ENCODE peak calls at places on chromosomes 1 and 21, in ten cellular contexts. I is pancreas, K is brain microvascular endothelial cell, G is vagina, U is NB4, O is fibroblast of lung, P is uterus, Z is spleen, T is BJ, C is OCI-LY7. D is an unnamed sample.

GRCh38 chr1:17919525-17920439 is 164.6 kb downstream of the ACTL8 start:
- DNase-seq in I (no peak), K (peak; percentile 57), G (no peak), U (peak; percentile 56), O (peak; percentile 58), P (no peak), Z (peak; percentile 41), T (no peak), C (peak; percentile 23), D (no peak)

GRCh38 chr1:3188150-3188971 is 119.4 kb downstream of the PRDM16 start:
- DNase-seq in I (peak; percentile 77), K (no peak), G (no peak), U (no peak), O (no peak), P (no peak), Z (no peak), T (no peak), C (no peak), D (no peak)

GRCh38 chr21:46079357-46080170 is 18.3 kb upstream of the COL6A2 start:
- DNase-seq in I (no peak), K (peak; percentile 77), G (peak; percentile 84), U (peak; percentile 47), O (peak; percentile 65), P (peak; percentile 71), Z (peak; percentile 56), T (peak; percentile 87), C (no peak), D (peak; percentile 78)

GRCh38 chr1:117067528-117068370 is 7.6 kb downstream of the TTF2 start:
- DNase-seq in I (peak; percentile 58), K (peak; percentile 51), G (no peak), U (peak; percentile 62), O (peak; percentile 73), P (peak; percentile 54), Z (no peak), T (no peak), C (peak; percentile 41), D (no peak)

GRCh38 chr1:228021526-228022030 is 14.8 kb downstream of the WNT3A start:
- DNase-seq in I (no peak), K (no peak), G (no peak), U (no peak), O (peak; percentile 20), P (no peak), Z (peak; percentile 49), T (no peak), C (no peak), D (peak; percentile 44)

GRCh38 chr1:167107456-167107855 is 13.6 kb downstream of the STYXL2 start:
- DNase-seq in I (no peak), K (peak; percentile 54), G (no peak), U (no peak), O (no peak), P (no peak), Z (no peak), T (no peak), C (no peak), D (no peak)

GRCh38 chr1:196608401-196609113 is at the start of gene KCNT2:
- DNase-seq in I (peak; percentile 70), K (peak; percentile 50), G (no peak), U (no peak), O (peak; percentile 71), P (peak; percentile 26), Z (peak; percentile 71), T (no peak), C (no peak), D (peak; percentile 93)

GRCh38 chr1:88867743-88868521 is 23.4 kb downstream of the GTF2B start:
- DNase-seq in I (no peak), K (peak; percentile 3), G (no peak), U (no peak), O (peak; percentile 80), P (no peak), Z (no peak), T (peak; percentile 50), C (no peak), D (no peak)

GRCh38 chr1:22829001-22829989 is 118.7 kb downstream of the EPHB2 start:
- DNase-seq in I (peak; percentile 47), K (no peak), G (no peak), U (no peak), O (no peak), P (no peak), Z (peak; percentile 61), T (no peak), C (no peak), D (no peak)

GRCh38 chr1:61152706-61153105 is 70.3 kb downstream of the NFIA start:
- DNase-seq in I (no peak), K (no peak), G (no peak), U (no peak), O (no peak), P (no peak), Z (no peak), T (no peak), C (no peak), D (no peak)

GRCh38 chr1:109199710-109200109 is 14.0 kb upstream of the SARS1 start:
- DNase-seq in I (no peak), K (no peak), G (no peak), U (no peak), O (no peak), P (no peak), Z (no peak), T (no peak), C (no peak), D (no peak)

GRCh38 chr21:28615276-28615675 is 377.4 kb downstream of the LTN1 start:
- DNase-seq in I (no peak), K (peak; percentile 79), G (no peak), U (no peak), O (peak; percentile 25), P (no peak), Z (no peak), T (peak; percentile 27), C (no peak), D (no peak)

GRCh38 chr1:1630191-1630964 is 1.6 kb upstream of the MMP23B start:
- DNase-seq in I (peak; percentile 81), K (peak; percentile 56), G (no peak), U (no peak), O (peak; percentile 81), P (no peak), Z (peak; percentile 97), T (no peak), C (peak; percentile 96), D (no peak)

GRCh38 chr1:232905324-232906034 is 44.9 kb upstream of the NTPCR start:
- DNase-seq in I (no peak), K (no peak), G (no peak), U (peak; percentile 59), O (peak; percentile 26), P (no peak), Z (no peak), T (no peak), C (no peak), D (no peak)

GRCh38 chr1:61496501-61496900 is 228.4 kb downstream of the TM2D1 start:
- DNase-seq in I (no peak), K (peak; percentile 38), G (no peak), U (no peak), O (no peak), P (no peak), Z (no peak), T (peak; percentile 61), C (no peak), D (no peak)

GRCh38 chr1:203144661-203145060 is 17.1 kb downstream of the ADORA1 start:
- DNase-seq in I (no peak), K (no peak), G (no peak), U (no peak), O (no peak), P (no peak), Z (no peak), T (peak; percentile 10), C (no peak), D (no peak)

GRCh38 chr1:62728963-62729362 is 40.8 kb upstream of the DOCK7 start:
- DNase-seq in I (no peak), K (no peak), G (no peak), U (no peak), O (no peak), P (no peak), Z (no peak), T (no peak), C (no peak), D (no peak)

GRCh38 chr1:43935711-43936427 is 2.3 kb downstream of the ARTN start:
- DNase-seq in I (peak; percentile 84), K (no peak), G (no peak), U (no peak), O (no peak), P (no peak), Z (no peak), T (no peak), C (no peak), D (no peak)

GRCh38 chr1:43936470-43937151 is 3.0 kb downstream of the ARTN start:
- DNase-seq in I (peak; percentile 83), K (no peak), G (no peak), U (peak; percentile 26), O (peak; percentile 21), P (no peak), Z (no peak), T (no peak), C (no peak), D (no peak)

GRCh38 chr1:43938383-43938782 is 4.8 kb downstream of the ARTN start:
- DNase-seq in I (no peak), K (no peak), G (no peak), U (no peak), O (no peak), P (no peak), Z (peak; percentile 15), T (no peak), C (no peak), D (no peak)

GRCh38 chr1:43937179-43937865 is 3.7 kb downstream of the ARTN start:
- DNase-seq in I (no peak), K (no peak), G (no peak), U (no peak), O (no peak), P (no peak), Z (no peak), T (no peak), C (no peak), D (no peak)

GRCh38 chr1:43938892-43939587 is 5.4 kb downstream of the ARTN start:
- DNase-seq in I (no peak), K (no peak), G (no peak), U (no peak), O (no peak), P (no peak), Z (peak; percentile 25), T (no peak), C (no peak), D (no peak)
- TF ChIP-seq CTCF in I (no peak), K (no peak), G (no peak), U (no peak), O (no peak), P (no peak), Z (no peak), T (no peak), C (no peak), D (no peak)

GRCh38 chr1:29655945-29656866 is 419.9 kb downstream of the PTPRU start:
- DNase-seq in I (no peak), K (no peak), G (peak; percentile 64), U (peak; percentile 4), O (no peak), P (no peak), Z (no peak), T (no peak), C (peak; percentile 14), D (no peak)
- TF ChIP-seq CTCF in I (peak; percentile 28), K (peak; percentile 76), G (no peak), U (peak; percentile 59), O (peak; percentile 51), P (no peak), Z (no peak), T (peak; percentile 50), C (peak; percentile 73), D (peak; percentile 62)

GRCh38 chr1:222561656-222562055 is 13.8 kb upstream of the HHIPL2 start:
- DNase-seq in I (no peak), K (no peak), G (no peak), U (no peak), O (no peak), P (no peak), Z (no peak), T (no peak), C (no peak), D (no peak)
- TF ChIP-seq CTCF in I (no peak), K (no peak), G (no peak), U (no peak), O (no peak), P (no peak), Z (no peak), T (no peak), C (no peak), D (no peak)

GRCh38 chr1:119952496-119952895 is 56.2 kb upstream of the ADAM30 start:
- DNase-seq in I (no peak), K (no peak), G (no peak), U (no peak), O (no peak), P (no peak), Z (no peak), T (no peak), C (no peak), D (no peak)
- TF ChIP-seq CTCF in I (no peak), K (no peak), G (no peak), U (no peak), O (no peak), P (no peak), Z (no peak), T (no peak), C (no peak), D (no peak)